ENCODE peak calls at places on chromosome 4, in seven cellular contexts. C, I, H, L, Z, M and X are unnamed samples.

GRCh38 chr4:1602621-1603412 is 81.3 kb downstream of the FAM53A start:
- DNase-seq in C (no peak), I (no peak), H (no peak), L (no peak), Z (no peak), M (no peak), X (no peak)

GRCh38 chr4:148735432-148736155 is 293.4 kb upstream of the NR3C2 start:
- DNase-seq in C (no peak), I (no peak), H (no peak), L (no peak), Z (no peak), M (peak; percentile 1), X (no peak)

GRCh38 chr4:4984186-4984585 is 35.1 kb downstream of the CYTL1 start:
- DNase-seq in C (no peak), I (no peak), H (no peak), L (no peak), Z (no peak), M (no peak), X (no peak)

GRCh38 chr4:71259305-71259704 is 79.5 kb upstream of the SLC4A4 start:
- DNase-seq in C (no peak), I (no peak), H (no peak), L (no peak), Z (no peak), M (no peak), X (no peak)

GRCh38 chr4:151864068-151864467 is 103.3 kb upstream of the GATB start:
- DNase-seq in C (no peak), I (no peak), H (no peak), L (no peak), Z (no peak), M (no peak), X (no peak)

GRCh38 chr4:6008766-6009385 is 9.4 kb downstream of the C4orf50 start:
- DNase-seq in C (no peak), I (no peak), H (no peak), L (no peak), Z (no peak), M (no peak), X (no peak)

GRCh38 chr4:104404384-104404783 is 90.3 kb downstream of the CXXC4 start:
- DNase-seq in C (no peak), I (no peak), H (no peak), L (no peak), Z (no peak), M (no peak), X (no peak)

GRCh38 chr4:86362510-86362909 is 2.7 kb upstream of the MAPK10 start:
- DNase-seq in C (no peak), I (no peak), H (no peak), L (no peak), Z (no peak), M (no peak), X (no peak)

GRCh38 chr4:107624024-107624423 is 96.0 kb downstream of the PAPSS1 start:
- DNase-seq in C (no peak), I (no peak), H (no peak), L (no peak), Z (no peak), M (no peak), X (no peak)

GRCh38 chr4:73067971-73068394 is 1.5 kb downstream of the COX18 start:
- DNase-seq in C (no peak), I (no peak), H (peak; percentile 24), L (no peak), Z (peak; percentile 13), M (no peak), X (no peak)

GRCh38 chr4:38150766-38151165 is 190.6 kb downstream of the PTTG2 start:
- DNase-seq in C (no peak), I (no peak), H (no peak), L (no peak), Z (peak; percentile 68), M (no peak), X (no peak)

GRCh38 chr4:1369091-1369450 is 22.1 kb downstream of the UVSSA start:
- DNase-seq in C (no peak), I (no peak), H (no peak), L (no peak), Z (no peak), M (no peak), X (no peak)

GRCh38 chr4:20254517-20255250 is 3.0 kb downstream of the SLIT2 start:
- DNase-seq in C (peak; percentile 10), I (peak; percentile 22), H (no peak), L (no peak), Z (peak; percentile 56), M (no peak), X (peak; percentile 33)

GRCh38 chr4:78644744-78645330 is 93.3 kb downstream of the ANXA3 start:
- DNase-seq in C (peak; percentile 72), I (peak; percentile 65), H (peak; percentile 81), L (no peak), Z (peak; percentile 74), M (peak; percentile 44), X (peak; percentile 79)

GRCh38 chr4:76301068-76301774 is 5.3 kb upstream of the STBD1 start:
- DNase-seq in C (no peak), I (no peak), H (peak; percentile 24), L (no peak), Z (peak; percentile 76), M (peak; percentile 13), X (no peak)

GRCh38 chr4:147831452-147832192 is 99.7 kb downstream of the ARHGAP10 start:
- DNase-seq in C (peak; percentile 42), I (peak; percentile 57), H (peak; percentile 51), L (no peak), Z (peak; percentile 94), M (no peak), X (no peak)

GRCh38 chr4:147571021-147571770 is 46.0 kb upstream of the TMEM184C start:
- DNase-seq in C (no peak), I (no peak), H (no peak), L (no peak), Z (no peak), M (no peak), X (no peak)

GRCh38 chr4:166143227-166143626 is 270.2 kb downstream of the TLL1 start:
- DNase-seq in C (no peak), I (no peak), H (no peak), L (no peak), Z (peak; percentile 89), M (no peak), X (no peak)

GRCh38 chr4:74544655-74545361 is 99.9 kb downstream of the AREG start:
- DNase-seq in C (peak; percentile 42), I (no peak), H (no peak), L (no peak), Z (peak; percentile 17), M (no peak), X (no peak)

GRCh38 chr4:126267689-126268088 is 952.9 kb downstream of the FAT4 start:
- DNase-seq in C (no peak), I (no peak), H (no peak), L (no peak), Z (peak; percentile 19), M (no peak), X (no peak)

GRCh38 chr4:3202836-3203820 is 45.8 kb upstream of the MSANTD1 start:
- DNase-seq in C (no peak), I (peak; percentile 33), H (no peak), L (no peak), Z (no peak), M (peak; percentile 30), X (no peak)

GRCh38 chr4:85170241-85170640 is 203.8 kb upstream of the WDFY3 start:
- DNase-seq in C (no peak), I (no peak), H (no peak), L (no peak), Z (no peak), M (no peak), X (no peak)

GRCh38 chr4:143337600-143338287 is 1.1 kb downstream of the GAB1 start:
- DNase-seq in C (peak; percentile 46), I (peak; percentile 54), H (peak; percentile 64), L (no peak), Z (peak; percentile 64), M (no peak), X (peak; percentile 66)

GRCh38 chr4:22695917-22696316 is 3.2 kb downstream of the GBA3 start:
- DNase-seq in C (peak; percentile 28), I (no peak), H (no peak), L (no peak), Z (no peak), M (no peak), X (peak; percentile 37)

GRCh38 chr4:182917182-182918043 is at the start of gene DCTD:
- DNase-seq in C (peak; percentile 68), I (peak; percentile 76), H (peak; percentile 70), L (peak; percentile 61), Z (peak; percentile 71), M (peak; percentile 82), X (peak; percentile 82)

GRCh38 chr4:107863850-107864371 is 39.2 kb downstream of the SGMS2 start:
- DNase-seq in C (peak; percentile 53), I (no peak), H (no peak), L (no peak), Z (peak; percentile 58), M (peak; percentile 8), X (no peak)

GRCh38 chr4:118729287-118730286 is 44.4 kb downstream of the METTL14 start:
- DNase-seq in C (no peak), I (no peak), H (no peak), L (no peak), Z (peak; percentile 73), M (no peak), X (no peak)